ENCODE peak calls at places on chromosomes 1 and 21, in ten cellular contexts. L is astrocyte; B is heart left ventricle; D is HepG2; W is IMR-90; S is fibroblast of lung; P is transverse colon; U is left ventricle myocardium inferior; E is brain microvascular endothelial cell; A is CD8-positive, alpha-beta T cell. T is an unnamed sample. For H3K36me3 and H3K27me3, the result is how much of the 10 kb centered on the place peaks cover.

GRCh38 chr1:202625416-202626360 is 84.6 kb downstream of the SYT2 start:
- DNase-seq in L (peak), B (peak), D (peak), W (peak), S (peak), P (peak), U (peak), E (peak), A (peak), T (no peak)

GRCh38 chr1:184906771-184907170 is 67.5 kb downstream of the NIBAN1 start:
- DNase-seq in L (no peak), B (no peak), D (no peak), W (peak), S (peak), P (no peak), U (no peak), E (peak), A (no peak), T (no peak)

GRCh38 chr1:48492392-48492791 is 20.4 kb upstream of the SPATA6 start:
- DNase-seq in L (no peak), B (no peak), D (no peak), W (no peak), S (no peak), P (peak), U (no peak), E (no peak), A (no peak), T (no peak)

GRCh38 chr1:100354971-100355394 is 2.7 kb downstream of the CDC14A start:
- DNase-seq in L (peak), B (no peak), D (peak), W (peak), S (peak), P (peak), U (no peak), E (peak), A (peak), T (no peak)

GRCh38 chr1:117147856-117148588 is 26.5 kb upstream of the TRIM45 start:
- DNase-seq in L (peak), B (no peak), D (no peak), W (peak), S (peak), P (no peak), U (no peak), E (peak), A (no peak), T (peak)

GRCh38 chr1:9826087-9826486 is 2.3 kb upstream of the CLSTN1 start:
- DNase-seq in L (no peak), B (no peak), D (no peak), W (no peak), S (no peak), P (no peak), U (no peak), E (no peak), A (no peak), T (no peak)

GRCh38 chr1:91611498-91611917 is 110.9 kb downstream of the CDC7 start:
- DNase-seq in L (peak), B (no peak), D (no peak), W (no peak), S (peak), P (peak), U (no peak), E (no peak), A (no peak), T (no peak)

GRCh38 chr1:212819704-212820103 is 27.7 kb downstream of the SPATA45 start:
- DNase-seq in L (no peak), B (no peak), D (no peak), W (peak), S (no peak), P (no peak), U (no peak), E (no peak), A (no peak), T (no peak)

GRCh38 chr1:25103180-25103790 is 129.0 kb downstream of the SYF2 start:
- DNase-seq in L (no peak), B (no peak), D (no peak), W (no peak), S (no peak), P (no peak), U (no peak), E (no peak), A (no peak), T (no peak)

GRCh38 chr1:100631015-100631521 is 88.5 kb upstream of the VCAM1 start:
- DNase-seq in L (peak), B (no peak), D (no peak), W (peak), S (peak), P (no peak), U (no peak), E (peak), A (no peak), T (no peak)

GRCh38 chr1:153614189-153614900 is 1.4 kb upstream of the S100A16 start:
- DNase-seq in L (no peak), B (no peak), D (no peak), W (no peak), S (no peak), P (no peak), U (no peak), E (no peak), A (no peak), T (no peak)

GRCh38 chr1:153611356-153611755 is 1.6 kb downstream of the S100A16 start:
- DNase-seq in L (no peak), B (no peak), D (no peak), W (no peak), S (no peak), P (no peak), U (no peak), E (no peak), A (no peak), T (no peak)

GRCh38 chr1:153613406-153613805 is 469 bp upstream of the S100A16 start:
- DNase-seq in L (no peak), B (no peak), D (no peak), W (no peak), S (no peak), P (no peak), U (no peak), E (no peak), A (peak), T (no peak)

GRCh38 chr1:153612111-153612754 is 704 bp downstream of the S100A16 start:
- DNase-seq in L (no peak), B (no peak), D (no peak), W (no peak), S (no peak), P (no peak), U (no peak), E (no peak), A (no peak), T (no peak)

GRCh38 chr1:153612755-153613331 is at the start of gene S100A16:
- DNase-seq in L (peak), B (peak), D (no peak), W (peak), S (peak), P (peak), U (peak), E (peak), A (peak), T (no peak)
- H3K4me3 ChIP-seq in L (peak), B (peak), D (peak), W (peak), S (peak), P (peak), U (peak), E (peak), A (no peak), T (peak)

GRCh38 chr1:165678509-165678908 is 19.9 kb downstream of the ALDH9A1 start:
- DNase-seq in L (peak), B (no peak), D (no peak), W (no peak), S (peak), P (no peak), U (no peak), E (no peak), A (no peak), T (no peak)
- H3K36me3 ChIP-seq in L (under half), B (half or more), D (under half), W (under half), S (under half), P (under half), U (half or more), E (under half), A (under half), T (under half)

DNA sequence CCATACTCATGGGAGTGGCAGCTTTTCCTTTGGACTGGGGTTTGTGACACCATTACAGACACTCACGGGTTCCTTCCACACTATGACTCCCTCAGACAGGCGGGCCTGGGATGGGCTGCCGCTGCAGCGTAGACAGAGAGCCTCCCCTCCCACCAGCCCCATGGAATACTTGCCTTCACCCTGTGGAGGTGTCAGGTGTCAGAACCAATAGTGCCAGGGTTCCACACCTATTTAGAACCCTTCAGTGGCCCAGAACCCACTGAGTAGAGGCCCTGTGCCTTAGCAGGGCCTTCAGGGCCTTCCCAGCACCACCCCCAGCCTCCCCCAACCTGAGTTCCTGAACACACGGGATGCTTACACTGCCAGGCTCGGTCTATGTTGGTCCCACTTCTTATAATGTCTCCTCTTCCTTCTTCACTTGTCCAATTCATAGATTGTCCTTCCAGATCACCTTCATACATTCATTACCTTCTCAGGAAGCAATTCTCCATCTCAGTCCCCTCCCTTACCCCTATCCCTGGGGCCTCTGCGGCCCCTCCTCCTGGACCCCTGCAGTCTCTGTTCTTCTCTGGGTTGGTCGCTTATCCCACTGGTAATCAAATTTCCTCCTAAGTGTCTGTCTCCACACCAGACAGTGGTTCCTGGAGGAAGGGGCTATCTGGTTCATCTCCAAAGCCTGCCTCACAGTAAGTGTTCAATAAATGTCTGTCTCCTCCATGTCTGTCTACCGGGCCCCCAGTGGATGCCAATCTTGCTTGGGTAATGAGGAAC is 1.4 kb upstream of the RHBG start:
- DNase-seq in L (no peak), B (no peak), D (peak), W (no peak), S (no peak), P (no peak), U (no peak), E (no peak), A (no peak), T (no peak)
- H3K27me3 ChIP-seq in L (under half), B (under half), D (under half), W (half or more), S (under half), P (half or more), U (half or more), E (under half), A (under half), T (under half)

DNA sequence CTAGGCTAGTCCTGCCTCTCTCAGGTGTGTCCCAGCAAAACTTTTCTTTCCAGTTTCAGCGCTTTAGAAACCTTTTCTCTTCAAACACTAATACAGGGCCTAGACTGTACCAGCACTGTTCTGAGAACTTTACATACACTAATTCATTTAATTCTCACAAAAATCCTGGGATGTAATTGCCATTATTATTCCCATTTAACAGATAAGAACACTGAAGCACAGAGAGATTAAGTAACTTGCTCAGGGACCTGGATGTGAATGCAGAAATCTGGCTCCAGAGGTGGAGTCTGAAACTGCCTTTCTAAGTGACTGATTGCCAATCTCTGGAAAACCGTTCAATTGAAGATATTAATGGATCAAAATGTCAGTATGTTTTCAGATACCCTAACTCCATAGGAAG is 849 bp upstream of the UCK2 start:
- DNase-seq in L (no peak), B (no peak), D (no peak), W (no peak), S (no peak), P (no peak), U (no peak), E (no peak), A (no peak), T (no peak)
- H3K4me3 ChIP-seq in L (peak), B (no peak), D (peak), W (no peak), S (no peak), P (no peak), U (peak), E (no peak), A (no peak), T (peak)

DNA sequence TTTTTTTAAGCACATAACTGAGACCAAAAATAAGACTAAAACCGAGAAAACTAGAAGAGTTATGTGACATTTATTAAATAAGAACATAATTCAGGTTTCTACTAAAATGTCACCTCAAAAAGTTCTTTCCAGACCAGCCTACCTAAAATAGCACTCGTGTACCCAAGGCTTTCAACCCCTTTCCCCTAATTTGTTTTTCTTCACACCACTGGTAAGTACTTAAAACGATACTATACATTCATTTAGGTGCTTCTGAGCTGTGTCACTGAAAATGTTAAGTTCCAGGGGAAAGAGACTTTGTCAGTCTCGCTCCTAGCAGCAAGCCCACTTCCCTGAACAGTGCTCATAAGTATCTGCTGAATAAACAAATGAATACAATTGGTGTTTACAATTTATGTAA is 6.8 kb downstream of the RRAGC start:
- DNase-seq in L (no peak), B (no peak), D (no peak), W (no peak), S (no peak), P (no peak), U (no peak), E (no peak), A (no peak), T (no peak)
- H3K36me3 ChIP-seq in L (under half), B (half or more), D (under half), W (under half), S (under half), P (under half), U (half or more), E (under half), A (under half), T (under half)

GRCh38 chr1:228457396-228458176 is 29.6 kb upstream of the RNF187 start:
- DNase-seq in L (peak), B (peak), D (no peak), W (peak), S (peak), P (peak), U (peak), E (peak), A (peak), T (peak)
- H3K27me3 ChIP-seq in L (under half), B (under half), D (under half), W (under half), S (under half), P (under half), U (under half), E (under half), A (under half), T (under half)

DNA sequence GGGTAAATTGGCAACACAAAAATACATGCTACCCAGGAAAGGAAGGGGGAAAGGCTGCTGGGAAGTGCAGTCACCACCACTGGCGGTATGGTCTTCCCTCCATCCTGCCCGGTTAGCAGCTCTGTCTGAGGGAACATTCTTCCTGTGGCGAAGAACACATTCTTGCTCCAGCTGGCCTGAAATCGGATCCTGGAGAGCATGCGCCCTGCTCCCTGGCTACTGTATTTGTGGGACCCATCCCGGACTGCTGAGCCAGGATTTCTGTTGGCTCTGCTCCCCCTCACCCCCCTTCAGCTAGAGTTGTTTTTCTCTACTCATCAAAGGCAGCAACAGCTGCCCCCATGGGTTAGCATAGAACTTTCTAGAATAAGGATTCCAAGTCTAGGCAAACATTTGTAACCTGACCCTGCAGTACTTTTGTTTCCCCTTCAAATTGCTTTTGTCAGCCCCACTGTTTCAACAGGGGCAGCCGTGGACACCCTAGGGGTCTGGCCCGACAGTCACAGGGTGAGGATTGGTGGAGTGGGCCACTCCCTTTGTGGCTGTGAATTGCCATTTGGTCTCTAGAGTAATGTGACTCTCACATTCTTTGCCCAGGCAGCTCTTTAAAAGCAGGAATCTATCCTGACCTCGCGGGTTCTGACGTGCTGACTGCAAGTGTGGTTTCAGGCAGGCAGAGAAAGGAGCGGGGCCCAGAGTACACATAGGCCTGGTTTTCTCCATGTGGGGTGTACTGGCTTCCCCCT is 157.7 kb downstream of the TOMM20 start:
- DNase-seq in L (peak), B (no peak), D (peak), W (peak), S (peak), P (peak), U (peak), E (peak), A (no peak), T (peak)
- H3K4me3 ChIP-seq in L (no peak), B (no peak), D (no peak), W (no peak), S (no peak), P (no peak), U (peak), E (no peak), A (no peak), T (no peak)

GRCh38 chr1:31038360-31038759 is 27.2 kb downstream of the PUM1 start:
- DNase-seq in L (peak), B (no peak), D (no peak), W (peak), S (peak), P (no peak), U (no peak), E (peak), A (no peak), T (peak)
- H3K36me3 ChIP-seq in L (under half), B (under half), D (under half), W (under half), S (under half), P (under half), U (under half), E (under half), A (under half), T (under half)

GRCh38 chr21:42222821-42223390 is 4.0 kb downstream of the ABCG1 start:
- DNase-seq in L (no peak), B (no peak), D (no peak), W (no peak), S (no peak), P (no peak), U (no peak), E (no peak), A (no peak), T (no peak)
- H3K27me3 ChIP-seq in L (under half), B (under half), D (under half), W (under half), S (under half), P (under half), U (under half), E (under half), A (under half), T (under half)

GRCh38 chr1:58815069-58815679 is 31.3 kb upstream of the JUN start:
- DNase-seq in L (peak), B (peak), D (peak), W (peak), S (peak), P (peak), U (peak), E (peak), A (peak), T (peak)
- H3K4me3 ChIP-seq in L (peak), B (peak), D (no peak), W (peak), S (peak), P (peak), U (peak), E (peak), A (peak), T (peak)

T was measured in BJ.